ENCODE peak calls at places on chromosomes 11 and 22, in seven cellular contexts. L is body of pancreas, S is Peyer's patch, U is spleen, F is erythroblast, Q is GM12891, K is K562. G is an unnamed sample.

GRCh38 chr11:57426439-57426753 is 525 bp downstream of the SLC43A3 start:
- DNase-seq in L (peak), S (no peak), U (no peak), F (peak), Q (no peak), K (no peak), G (no peak)

GRCh38 chr11:15710593-15711260 is 596.0 kb downstream of the INSC start:
- DNase-seq in L (no peak), S (no peak), U (no peak), F (no peak), Q (no peak), K (no peak), G (no peak)

GRCh38 chr11:119797736-119798135 is 68.7 kb upstream of the NECTIN1 start:
- DNase-seq in L (no peak), S (peak), U (peak), F (no peak), Q (no peak), K (no peak), G (no peak)

GRCh38 chr11:112564228-112564955 is 303.7 kb upstream of the PLET1 start:
- DNase-seq in L (no peak), S (no peak), U (no peak), F (no peak), Q (no peak), K (no peak), G (peak)

GRCh38 chr11:107998761-107999160 is 9.9 kb upstream of the CUL5 start:
- DNase-seq in L (no peak), S (no peak), U (no peak), F (no peak), Q (no peak), K (no peak), G (no peak)

GRCh38 chr11:121032546-121032945 is 8.6 kb downstream of the TBCEL start:
- DNase-seq in L (no peak), S (no peak), U (no peak), F (peak), Q (no peak), K (no peak), G (no peak)

GRCh38 chr11:36041988-36042606 is 98.2 kb downstream of the LDLRAD3 start:
- DNase-seq in L (no peak), S (no peak), U (no peak), F (peak), Q (peak), K (peak), G (no peak)

GRCh38 chr22:18035740-18036139 is 11.4 kb upstream of the MICAL3 start:
- DNase-seq in L (peak), S (no peak), U (peak), F (no peak), Q (no peak), K (no peak), G (no peak)

GRCh38 chr11:134228625-134229024 is 4.2 kb downstream of the VPS26B start:
- DNase-seq in L (no peak), S (no peak), U (no peak), F (no peak), Q (peak), K (no peak), G (no peak)

GRCh38 chr22:45154383-45154782 is 9.3 kb upstream of the NUP50 start:
- DNase-seq in L (no peak), S (no peak), U (no peak), F (no peak), Q (no peak), K (no peak), G (no peak)

GRCh38 chr11:2542406-2542805 is 97.6 kb downstream of the KCNQ1 start:
- DNase-seq in L (no peak), S (peak), U (peak), F (no peak), Q (no peak), K (no peak), G (no peak)

GRCh38 chr11:119108151-119108856 is 1.2 kb downstream of the C2CD2L start:
- DNase-seq in L (peak), S (peak), U (peak), F (peak), Q (peak), K (peak), G (peak)

GRCh38 chr22:46541536-46541935 is 4.1 kb upstream of the CELSR1 start:
- DNase-seq in L (no peak), S (no peak), U (no peak), F (no peak), Q (no peak), K (no peak), G (no peak)

GRCh38 chr22:46538816-46539163 is 1.4 kb upstream of the CELSR1 start:
- DNase-seq in L (no peak), S (no peak), U (no peak), F (no peak), Q (no peak), K (no peak), G (no peak)

GRCh38 chr22:46537946-46538815 is 761 bp upstream of the CELSR1 start:
- DNase-seq in L (no peak), S (no peak), U (no peak), F (no peak), Q (no peak), K (no peak), G (no peak)

GRCh38 chr22:46537221-46537945 is at the start of gene CELSR1:
- DNase-seq in L (no peak), S (no peak), U (no peak), F (no peak), Q (peak), K (peak), G (no peak)

DNA sequence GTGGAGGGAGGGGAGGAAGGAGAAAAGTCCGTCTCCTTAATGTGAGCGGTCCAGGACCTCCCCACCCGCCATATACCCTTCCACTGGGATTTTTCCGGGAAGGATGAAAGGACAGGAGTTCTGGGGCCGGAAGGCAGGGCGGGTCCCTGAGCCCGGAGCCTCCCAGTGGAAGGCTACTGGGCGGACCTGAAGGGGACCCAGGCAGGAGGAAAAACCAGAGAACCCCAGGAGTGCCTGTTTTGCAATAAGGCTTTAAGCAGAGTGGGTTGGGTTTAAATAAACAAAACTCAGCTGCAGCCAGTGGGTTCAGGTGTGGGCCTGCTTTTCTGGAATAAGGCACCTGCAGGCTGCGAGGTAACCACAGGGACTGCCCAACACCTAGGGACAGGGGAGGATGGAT is 1.7 kb upstream of the CELSR1 start:
- DNase-seq in L (no peak), S (no peak), U (no peak), F (no peak), Q (no peak), K (no peak), G (no peak)
- TF ChIP-seq POLR2A in L (no peak), S (no peak), U (no peak), F (no peak), Q (no peak), K (no peak), G (no peak)

DNA sequence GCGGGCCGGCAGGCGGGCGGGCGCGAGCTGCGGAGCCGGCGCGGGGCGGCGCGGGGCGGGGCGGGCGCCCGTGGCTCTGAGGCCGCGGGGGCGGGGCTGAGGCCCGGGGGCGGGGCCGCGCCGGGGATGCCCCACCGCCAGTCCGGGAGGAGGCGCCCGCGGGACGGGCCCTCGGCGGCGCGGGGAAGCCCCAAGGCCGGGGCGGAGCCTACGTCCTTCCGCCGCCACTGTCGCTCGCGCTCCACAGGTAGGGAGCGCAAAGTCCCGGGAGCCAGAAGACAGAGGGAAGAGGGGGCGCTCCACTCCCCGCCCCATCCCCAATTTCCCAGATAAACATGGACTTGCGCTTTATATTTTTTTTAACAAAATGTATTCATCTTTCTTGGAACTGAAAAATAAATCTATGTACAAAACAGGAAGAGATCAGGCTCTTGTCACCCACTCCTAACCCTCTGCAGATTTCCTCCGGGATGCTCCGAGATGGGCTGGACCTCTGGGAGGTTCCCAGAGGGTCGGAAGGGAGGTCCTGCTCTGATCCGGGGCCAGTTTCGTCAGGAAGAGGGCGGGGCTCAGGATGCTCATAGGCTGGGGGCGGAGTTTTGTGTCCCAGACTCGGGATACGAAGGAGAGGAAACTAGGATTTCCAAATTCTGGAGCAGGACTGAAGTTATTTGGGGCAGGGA is at the start of gene MAP4K2:
- DNase-seq in L (peak), S (peak), U (peak), F (peak), Q (peak), K (peak), G (peak)
- TF ChIP-seq POLR2A in L (peak), S (no peak), U (no peak), F (peak), Q (no peak), K (peak), G (no peak)

GRCh38 chr22:39146256-39147101 is 6.0 kb downstream of the CBX7 start:
- DNase-seq in L (no peak), S (no peak), U (peak), F (peak), Q (no peak), K (no peak), G (no peak)

GRCh38 chr22:39147335-39148023 is 5.0 kb downstream of the CBX7 start:
- DNase-seq in L (no peak), S (no peak), U (peak), F (no peak), Q (no peak), K (no peak), G (no peak)

GRCh38 chr22:39142088-39142667 is 10.3 kb downstream of the CBX7 start:
- DNase-seq in L (no peak), S (no peak), U (peak), F (peak), Q (no peak), K (no peak), G (no peak)

GRCh38 chr22:39148024-39148726 is 4.3 kb downstream of the CBX7 start:
- DNase-seq in L (no peak), S (no peak), U (peak), F (no peak), Q (no peak), K (no peak), G (no peak)

DNA sequence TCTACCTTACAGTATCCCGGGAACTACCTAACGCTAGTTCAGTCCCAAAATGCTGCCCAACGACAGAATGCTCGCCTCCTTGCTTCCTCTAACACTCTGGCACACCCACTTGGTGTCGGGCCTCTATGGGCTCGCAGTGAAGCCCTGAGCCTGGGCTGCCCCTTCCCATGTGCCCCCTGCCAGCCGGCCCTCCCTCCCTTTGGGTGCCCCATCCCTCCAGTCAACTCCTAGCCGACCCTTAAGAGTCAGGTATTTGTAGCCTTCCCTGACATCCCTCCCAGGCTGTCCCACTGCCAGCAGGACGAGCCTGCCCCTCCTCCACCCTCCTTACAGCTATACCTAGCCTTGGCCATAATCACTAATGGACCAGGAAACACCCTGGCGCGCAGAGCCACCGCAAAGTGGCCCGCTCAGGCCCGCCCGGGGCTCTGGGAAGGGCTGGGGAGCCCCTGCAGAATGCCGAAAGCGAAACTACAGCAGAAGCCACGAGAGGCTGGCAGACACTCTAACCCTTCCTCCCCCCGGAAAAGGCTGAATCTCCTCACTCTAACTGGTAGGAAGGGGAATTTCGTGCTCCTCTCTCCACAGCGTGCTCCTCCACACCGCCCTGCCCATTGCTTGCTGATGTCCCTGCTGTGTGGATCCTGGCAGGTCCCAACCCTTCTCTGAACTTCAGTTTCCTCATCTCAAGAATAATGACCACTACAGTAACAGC is 8.2 kb downstream of the CBX7 start:
- DNase-seq in L (peak), S (no peak), U (peak), F (peak), Q (peak), K (no peak), G (peak)
- TF ChIP-seq POLR2A in L (peak), S (peak), U (no peak), F (no peak), Q (no peak), K (no peak), G (no peak)

GRCh38 chr22:36860821-36861659 is at the start of gene NCF4:
- DNase-seq in L (peak), S (no peak), U (peak), F (peak), Q (peak), K (no peak), G (no peak)
- TF ChIP-seq POLR2A in L (peak), S (no peak), U (peak), F (peak), Q (peak), K (no peak), G (no peak)

DNA sequence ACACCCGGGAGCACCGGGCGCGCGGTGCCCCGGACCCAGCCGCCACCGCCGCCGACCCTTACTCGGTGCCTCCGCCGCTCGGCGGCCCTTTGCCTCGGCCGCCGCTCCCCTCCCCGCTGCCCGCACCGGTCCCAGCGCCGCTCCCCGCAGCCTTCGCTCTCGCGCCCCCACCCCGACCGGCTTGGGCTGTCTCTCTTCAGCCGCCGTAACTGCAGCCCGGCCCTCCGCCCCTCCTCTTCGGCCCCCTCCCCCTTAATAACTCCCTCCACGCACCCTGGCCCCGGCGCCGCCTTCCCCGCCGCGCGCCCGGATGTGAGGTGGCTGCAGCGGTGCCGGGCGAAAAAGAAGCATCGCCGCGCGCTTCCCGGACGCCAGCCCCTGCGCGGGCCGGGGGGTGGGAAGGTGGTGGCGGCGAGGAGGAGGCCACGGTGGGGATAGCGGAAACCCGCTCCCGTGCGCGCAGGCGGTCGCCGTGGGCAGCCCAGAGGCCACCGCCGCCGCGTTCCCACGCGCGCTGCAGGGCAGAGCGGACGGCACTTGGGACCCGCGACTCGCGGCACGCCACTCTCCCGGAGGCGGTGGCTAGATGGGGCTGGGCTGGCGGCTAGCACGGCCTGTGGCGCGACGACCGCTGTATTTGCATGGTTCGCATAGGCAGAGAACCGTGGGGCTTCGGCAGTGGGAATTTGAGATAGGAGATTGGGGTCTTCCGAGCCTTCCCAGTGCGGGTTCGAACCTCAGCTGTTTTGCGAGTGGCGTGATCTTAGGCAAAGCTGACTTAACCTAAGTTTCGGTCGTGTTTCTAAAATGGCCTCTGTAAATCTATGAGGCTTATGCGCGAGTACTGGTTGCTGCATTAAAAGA is at the start of gene EIF4ENIF1:
- DNase-seq in L (peak), S (peak), U (peak), F (peak), Q (peak), K (peak), G (peak)
- TF ChIP-seq POLR2A in L (peak), S (peak), U (peak), F (peak), Q (no peak), K (peak), G (peak)

GRCh38 chr11:60482361-60482760 is 10.2 kb upstream of the MS4A12 start:
- DNase-seq in L (no peak), S (no peak), U (no peak), F (no peak), Q (no peak), K (no peak), G (no peak)
- TF ChIP-seq POLR2A in L (no peak), S (no peak), U (no peak), F (no peak), Q (no peak), K (no peak), G (no peak)

GRCh38 chr11:536841-537621 is at the start of gene LRRC56:
- DNase-seq in L (peak), S (peak), U (peak), F (peak), Q (peak), K (peak), G (no peak)
- TF ChIP-seq POLR2A in L (peak), S (no peak), U (peak), F (peak), Q (no peak), K (peak), G (no peak)

GRCh38 chr22:50342651-50343540 is at the start of gene PPP6R2:
- DNase-seq in L (peak), S (peak), U (peak), F (peak), Q (peak), K (peak), G (no peak)
- TF ChIP-seq POLR2A in L (peak), S (peak), U (no peak), F (peak), Q (peak), K (peak), G (peak)